ENCODE peak calls at places on chromosome 10, in nine cellular contexts. F is Karpas-422; V is tibial nerve; J is CD8-positive, alpha-beta T cell; X is stomach; M is GM23338; B is osteoblast; H is neuronal stem cell; L is lower lobe of right lung. C is an unnamed sample.
A peak's percentile ranks its signal among the peaks of the same experiment; 100 is the strongest.

GRCh38 chr10:65194131-65194530 is 1672.9 kb downstream of the REEP3 start:
- DNase-seq in J (no peak), H (no peak), V (no peak), L (no peak), B (no peak), X (no peak), M (no peak), F (no peak), C (no peak)

GRCh38 chr10:110276603-110277002 is 28.1 kb downstream of the SMNDC1 start:
- DNase-seq in L (no peak), B (no peak), V (no peak), M (no peak), X (no peak), F (no peak), J (no peak), H (no peak), C (no peak)

GRCh38 chr10:24642921-24643678 is 80.6 kb downstream of the ARHGAP21 start:
- DNase-seq in B (peak; percentile 83), H (no peak), J (no peak), X (no peak), F (peak; percentile 69), V (no peak), M (peak; percentile 63), L (no peak), C (peak; percentile 63)

GRCh38 chr10:97270523-97271154 is 21.8 kb downstream of the ARHGAP19 start:
- DNase-seq in L (no peak), J (no peak), B (no peak), H (no peak), M (peak; percentile 41), X (no peak), V (no peak), F (no peak), C (no peak)

GRCh38 chr10:16989826-16990293 is 139.8 kb downstream of the CUBN start:
- DNase-seq in J (no peak), H (no peak), L (no peak), B (no peak), F (no peak), X (no peak), V (no peak), M (peak; percentile 62), C (no peak)

GRCh38 chr10:46307281-46308112 is 20.7 kb downstream of the ANTXRL start:
- DNase-seq in V (no peak), L (no peak), H (no peak), B (no peak), X (no peak), J (no peak), M (no peak), F (no peak), C (no peak)

GRCh38 chr10:103154464-103155299 is 38.4 kb downstream of the NT5C2 start:
- DNase-seq in M (no peak), V (no peak), X (no peak), B (no peak), J (no peak), L (no peak), F (no peak), H (no peak), C (no peak)

GRCh38 chr10:6135039-6135438 is 46.2 kb downstream of the RBM17 start:
- DNase-seq in M (no peak), B (no peak), X (no peak), J (no peak), L (no peak), F (no peak), H (no peak), V (no peak), C (no peak)

GRCh38 chr10:50874723-50875122 is 10.7 kb downstream of the A1CF start:
- DNase-seq in X (no peak), H (no peak), F (no peak), M (no peak), J (no peak), V (no peak), L (no peak), B (no peak), C (no peak)

GRCh38 chr10:113992601-113993011 is 51.1 kb upstream of the ADRB1 start:
- DNase-seq in H (no peak), F (no peak), L (no peak), J (no peak), V (no peak), M (no peak), B (no peak), X (no peak), C (no peak)

GRCh38 chr10:71073451-71074175 is 138.8 kb upstream of the UNC5B start:
- DNase-seq in L (no peak), V (no peak), B (peak; percentile 74), H (no peak), X (no peak), J (no peak), M (no peak), F (no peak), C (no peak)

GRCh38 chr10:68781613-68782574 is 45.4 kb upstream of the STOX1 start:
- DNase-seq in H (no peak), B (peak; percentile 32), F (peak; percentile 88), X (no peak), L (no peak), M (no peak), V (no peak), J (no peak), C (no peak)

GRCh38 chr10:91043173-91043910 is 122.5 kb upstream of the ANKRD1 start:
- DNase-seq in F (no peak), L (no peak), H (no peak), X (no peak), B (peak; percentile 21), J (no peak), M (peak; percentile 56), V (no peak), C (no peak)

GRCh38 chr10:131786756-131787605 is 113.8 kb upstream of the PPP2R2D start:
- DNase-seq in B (peak; percentile 47), J (no peak), M (peak; percentile 68), F (peak; percentile 77), V (no peak), H (peak; percentile 32), L (no peak), X (peak; percentile 54), C (peak; percentile 15)

GRCh38 chr10:92572362-92573090 is 1.4 kb downstream of the IDE start:
- DNase-seq in V (no peak), M (no peak), X (no peak), J (no peak), B (no peak), H (no peak), L (no peak), F (no peak), C (no peak)

GRCh38 chr10:78944658-78945333 is 124.0 kb upstream of the ZMIZ1 start:
- DNase-seq in F (no peak), B (peak; percentile 98), M (no peak), V (peak; percentile 47), J (no peak), X (peak; percentile 30), L (peak; percentile 3), H (no peak), C (peak; percentile 79)
- H3K27ac ChIP-seq in F (no peak overlapping the region), B (peak overlapping the region; percentile 5), M (no peak overlapping the region), V (peak overlapping the region; percentile 76), J (no peak overlapping the region), X (no peak overlapping the region), L (no peak overlapping the region), H (no peak overlapping the region), C (peak overlapping the region; percentile 31)

GRCh38 chr10:8049874-8050560 is 4.5 kb upstream of the GATA3 start:
- DNase-seq in X (no peak), F (no peak), V (no peak), L (no peak), B (peak; percentile 91), M (peak; percentile 79), J (no peak), H (peak; percentile 58), C (peak; percentile 21)
- H3K4me1 ChIP-seq in X (peaks cover 86% of the 10 kb centered on the region), F (no peaks in the 10 kb centered on the region), V (peaks cover 79% of the 10 kb centered on the region), L (peaks cover 69% of the 10 kb centered on the region), B (peaks cover 6% of the 10 kb centered on the region), M (peaks cover 58% of the 10 kb centered on the region), J (peaks cover 73% of the 10 kb centered on the region), H (peaks cover 12% of the 10 kb centered on the region), C (peaks cover 32% of the 10 kb centered on the region)

GRCh38 chr10:10833955-10834354 is 183.7 kb upstream of the CELF2 start:
- DNase-seq in X (no peak), H (no peak), B (no peak), J (no peak), M (no peak), F (no peak), L (no peak), V (no peak), C (no peak)
- H3K27ac ChIP-seq in X (no peak overlapping the region), H (no peak overlapping the region), B (no peak overlapping the region), J (no peak overlapping the region), M (no peak overlapping the region), F (no peak overlapping the region), L (no peak overlapping the region), V (no peak overlapping the region), C (no peak overlapping the region)

DNA sequence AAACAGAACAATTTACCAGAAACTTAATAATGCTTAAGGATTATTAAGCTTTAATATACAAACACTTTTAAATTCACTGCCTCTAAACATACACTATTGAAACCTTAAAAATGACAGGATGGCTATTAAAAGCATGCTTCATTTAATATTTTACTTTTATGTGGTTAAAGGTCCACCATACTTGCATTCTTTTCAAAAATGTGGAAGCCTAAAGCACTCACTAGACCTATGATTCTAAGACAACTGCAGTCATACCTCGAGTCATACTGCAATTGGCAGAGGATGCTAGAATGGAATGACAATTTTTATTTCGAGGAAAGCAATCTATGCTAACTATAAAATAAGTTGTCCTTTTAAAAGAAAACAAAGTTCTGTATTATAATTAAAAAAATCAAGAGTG is 85.3 kb downstream of the PIP4K2A start:
- DNase-seq in F (no peak), M (no peak), V (no peak), L (no peak), H (no peak), X (no peak), B (no peak), J (no peak), C (no peak)
- H3K4me1 ChIP-seq in F (peaks cover 19% of the 10 kb centered on the region), M (peaks cover 60% of the 10 kb centered on the region), V (peaks cover 48% of the 10 kb centered on the region), L (peaks cover 52% of the 10 kb centered on the region), H (peaks cover 33% of the 10 kb centered on the region), X (peaks cover 43% of the 10 kb centered on the region), B (peaks cover 32% of the 10 kb centered on the region), J (peaks cover 96% of the 10 kb centered on the region), C (peaks cover 63% of the 10 kb centered on the region)